ENCODE peak calls at places on chromosomes 7 and 10, in nine cellular contexts. D is right lobe of liver, V is mucosa of descending colon, Y is astrocyte, H is heart right ventricle, W is NB4, R is natural killer cell, X is mammary epithelial cell, J is right atrium auricular region. U is an unnamed sample.
A peak's percentile ranks its signal among the peaks of the same experiment; 100 is the strongest.

GRCh38 chr10:76341740-76342139 is 910.3 kb downstream of the LRMDA start:
- DNase-seq in D (no peak), V (no peak), Y (no peak), H (no peak), W (peak; percentile 19), R (no peak), X (no peak), J (no peak), U (no peak)

GRCh38 chr10:110358869-110359629 is 54.3 kb upstream of the SMNDC1 start:
- DNase-seq in D (no peak), V (no peak), Y (peak; percentile 58), H (no peak), W (peak; percentile 19), R (no peak), X (peak; percentile 84), J (no peak), U (peak; percentile 84)

GRCh38 chr7:6614941-6615737 is at the start of gene ZNF853:
- DNase-seq in D (no peak), V (no peak), Y (no peak), H (no peak), W (peak; percentile 41), R (peak; percentile 24), X (no peak), J (no peak), U (no peak)

GRCh38 chr7:17183630-17184328 is 114.7 kb upstream of the AHR start:
- DNase-seq in D (no peak), V (no peak), Y (peak; percentile 63), H (no peak), W (no peak), R (no peak), X (no peak), J (no peak), U (no peak)

GRCh38 chr7:28572321-28573058 is 160.2 kb downstream of the CREB5 start:
- DNase-seq in D (no peak), V (peak; percentile 3), Y (no peak), H (no peak), W (no peak), R (no peak), X (no peak), J (no peak), U (no peak)

GRCh38 chr7:98870071-98870651 is 347 bp upstream of the TMEM130 start:
- DNase-seq in D (peak; percentile 49), V (no peak), Y (peak; percentile 47), H (peak; percentile 39), W (peak; percentile 91), R (no peak), X (peak; percentile 34), J (no peak), U (peak; percentile 49)

GRCh38 chr10:52653510-52653909 is 119.1 kb downstream of the MBL2 start:
- DNase-seq in D (no peak), V (no peak), Y (no peak), H (no peak), W (no peak), R (no peak), X (no peak), J (no peak), U (no peak)

GRCh38 chr7:4738711-4739527 is 36.5 kb upstream of the AP5Z1 start:
- DNase-seq in D (no peak), V (no peak), Y (peak; percentile 90), H (no peak), W (peak; percentile 96), R (no peak), X (no peak), J (peak; percentile 71), U (peak; percentile 77)

DNA sequence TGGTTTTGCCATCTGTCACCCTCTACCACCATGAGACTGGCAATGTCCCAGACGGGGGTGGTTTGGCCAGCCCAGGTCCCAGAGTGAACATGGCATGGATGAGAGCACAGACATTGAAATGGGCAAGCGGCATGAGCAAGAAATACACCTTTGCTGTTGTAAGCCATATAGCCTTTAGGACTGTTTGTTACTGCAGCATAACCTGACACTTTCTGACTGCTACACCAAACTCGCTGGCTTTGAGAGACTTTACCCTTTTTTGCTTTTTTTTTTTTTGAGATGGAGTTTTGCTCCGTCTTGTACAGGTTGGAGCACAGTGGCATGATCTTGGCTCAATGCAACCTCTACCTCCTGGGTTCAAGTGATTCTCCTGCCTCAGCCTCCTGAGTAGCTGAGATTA is 5.2 kb upstream of the MUC3A start:
- DNase-seq in D (no peak), V (no peak), Y (no peak), H (no peak), W (no peak), R (no peak), X (no peak), J (no peak), U (no peak)
- TF ChIP-seq CTCF in D (no peak), V (no peak), Y (no peak), H (no peak), W (no peak), R (no peak), X (no peak), J (no peak), U (no peak)

GRCh38 chr10:114876169-114876568 is 54.6 kb downstream of the FHIP2A start:
- DNase-seq in D (no peak), V (no peak), Y (no peak), H (no peak), W (peak; percentile 32), R (no peak), X (no peak), J (no peak), U (no peak)

GRCh38 chr10:114877301-114877644 is 55.7 kb downstream of the FHIP2A start:
- DNase-seq in D (no peak), V (no peak), Y (no peak), H (no peak), W (no peak), R (no peak), X (no peak), J (no peak), U (no peak)

GRCh38 chr10:114876602-114877300 is 55.2 kb downstream of the FHIP2A start:
- DNase-seq in D (peak; percentile 78), V (peak; percentile 67), Y (no peak), H (peak; percentile 54), W (peak; percentile 86), R (no peak), X (peak; percentile 74), J (peak; percentile 73), U (peak; percentile 84)

GRCh38 chr10:114872519-114873087 is 51.0 kb downstream of the FHIP2A start:
- DNase-seq in D (no peak), V (no peak), Y (no peak), H (no peak), W (no peak), R (no peak), X (no peak), J (no peak), U (no peak)

DNA sequence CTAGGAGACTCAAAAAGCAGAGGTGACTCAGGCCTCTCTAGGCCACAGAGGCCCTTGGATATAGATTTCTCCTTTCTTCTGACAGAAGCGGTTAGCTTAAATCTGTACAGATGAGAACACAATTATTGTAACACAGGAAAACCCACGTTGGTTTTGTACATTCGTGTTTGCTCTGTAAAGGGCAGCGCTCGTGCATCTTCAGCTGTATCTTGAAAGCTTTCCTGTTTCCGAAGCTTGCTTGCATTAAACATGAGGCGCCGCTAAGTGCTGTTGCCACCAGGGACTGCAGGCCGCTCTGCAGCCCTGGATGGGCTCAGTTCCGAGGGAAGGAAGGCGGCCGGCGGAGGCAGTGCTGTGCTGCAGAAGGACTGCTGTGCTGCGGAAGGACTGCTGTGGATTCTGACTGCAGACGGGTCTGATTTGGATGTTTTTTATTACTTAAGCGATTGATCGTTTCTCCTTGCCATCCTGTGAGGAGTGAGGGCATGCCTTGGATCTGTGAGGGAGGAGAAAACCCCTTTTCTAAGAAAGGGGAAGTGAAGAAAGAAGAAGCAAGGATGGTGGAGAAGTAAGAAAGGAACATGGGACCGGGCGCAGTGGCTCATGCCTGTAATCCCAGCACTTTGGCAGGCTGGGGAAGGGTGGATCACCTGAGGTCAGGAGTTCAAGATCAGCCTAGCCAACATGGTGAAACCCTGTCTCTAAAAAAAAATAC is 53.4 kb downstream of the FHIP2A start:
- DNase-seq in D (no peak), V (no peak), Y (peak; percentile 46), H (peak; percentile 28), W (peak; percentile 66), R (no peak), X (no peak), J (no peak), U (no peak)
- TF ChIP-seq CTCF in D (no peak), V (no peak), Y (no peak), H (no peak), W (no peak), R (no peak), X (no peak), J (no peak), U (no peak)

GRCh38 chr7:43612599-43613589 is 30.0 kb downstream of the STK17A start:
- DNase-seq in D (no peak), V (no peak), Y (peak; percentile 75), H (no peak), W (no peak), R (no peak), X (no peak), J (no peak), U (no peak)

GRCh38 chr7:43616977-43617376 is 34.1 kb downstream of the STK17A start:
- DNase-seq in D (no peak), V (no peak), Y (no peak), H (no peak), W (no peak), R (no peak), X (no peak), J (no peak), U (no peak)

GRCh38 chr7:43612128-43612527 is 29.2 kb downstream of the STK17A start:
- DNase-seq in D (no peak), V (no peak), Y (peak; percentile 39), H (no peak), W (no peak), R (no peak), X (no peak), J (no peak), U (no peak)

GRCh38 chr7:43618073-43618472 is 35.2 kb downstream of the STK17A start:
- DNase-seq in D (no peak), V (no peak), Y (no peak), H (no peak), W (no peak), R (no peak), X (no peak), J (no peak), U (no peak)

DNA sequence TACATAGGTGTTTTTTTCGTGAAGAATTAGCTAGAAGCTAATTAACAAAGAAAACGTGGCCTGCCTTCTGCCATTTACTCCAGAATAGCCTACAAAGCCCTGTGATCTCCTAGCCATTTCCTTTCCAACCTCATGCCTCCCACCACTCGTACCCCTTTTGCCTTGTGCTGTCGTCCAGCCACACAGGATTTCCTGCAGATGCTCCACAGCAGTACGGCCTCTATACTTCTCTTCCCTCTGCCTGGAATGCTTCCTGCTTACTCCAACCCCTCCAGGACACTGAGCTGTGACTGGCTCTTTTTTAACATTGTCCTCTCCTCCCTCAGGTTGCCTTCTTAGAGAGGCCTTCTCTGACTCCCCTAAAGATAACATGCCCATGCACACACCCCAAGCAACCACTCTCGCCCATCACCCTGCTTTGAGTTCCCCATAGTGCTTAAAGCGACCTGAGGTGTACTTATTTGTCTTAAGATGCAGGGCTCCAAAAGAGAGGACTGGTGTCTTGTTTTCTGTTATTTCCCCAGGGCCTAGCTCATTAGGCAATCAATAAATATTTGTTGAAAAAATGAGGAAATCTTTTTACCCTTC is 32.7 kb downstream of the STK17A start:
- DNase-seq in D (no peak), V (no peak), Y (no peak), H (no peak), W (no peak), R (no peak), X (no peak), J (no peak), U (no peak)
- TF ChIP-seq CTCF in D (no peak), V (no peak), Y (no peak), H (no peak), W (no peak), R (no peak), X (no peak), J (no peak), U (no peak)

GRCh38 chr10:90162464-90162863 is 461.1 kb downstream of the KIF20B start:
- DNase-seq in D (no peak), V (no peak), Y (peak; percentile 82), H (no peak), W (no peak), R (no peak), X (peak; percentile 40), J (no peak), U (peak; percentile 6)

GRCh38 chr10:90167174-90168064 is 466.0 kb downstream of the KIF20B start:
- DNase-seq in D (no peak), V (no peak), Y (peak; percentile 69), H (no peak), W (peak; percentile 56), R (no peak), X (peak; percentile 74), J (no peak), U (peak; percentile 74)

GRCh38 chr10:90171014-90171722 is 469.8 kb downstream of the KIF20B start:
- DNase-seq in D (no peak), V (no peak), Y (no peak), H (no peak), W (no peak), R (no peak), X (no peak), J (no peak), U (peak; percentile 29)

DNA sequence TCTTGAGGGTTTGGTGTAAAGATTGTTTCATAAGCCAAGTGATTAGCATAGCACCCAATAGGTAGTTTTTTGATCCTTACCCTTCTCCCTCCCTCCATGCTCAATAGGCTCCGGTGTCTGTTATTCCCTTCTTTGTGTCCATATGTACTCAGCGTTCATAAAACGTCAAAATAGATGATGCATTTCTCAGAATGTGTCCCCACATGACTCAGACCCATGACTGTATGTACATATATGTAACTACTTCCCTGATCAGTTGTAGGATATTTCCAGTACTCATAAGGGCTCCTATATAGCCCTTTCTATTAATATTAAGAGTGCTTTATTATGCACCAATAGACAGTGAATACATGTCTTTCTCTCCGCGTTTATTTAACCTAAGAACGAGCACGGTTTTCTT is 466.9 kb downstream of the KIF20B start:
- DNase-seq in D (no peak), V (no peak), Y (no peak), H (no peak), W (no peak), R (no peak), X (no peak), J (no peak), U (peak; percentile 64)
- TF ChIP-seq CTCF in D (no peak), V (no peak), Y (no peak), H (no peak), W (no peak), R (no peak), X (no peak), J (no peak), U (no peak)

U was measured in epithelial cell of esophagus.